ENCODE peak calls at places on chromosomes 12 and 14, in ten cellular contexts. R is WTC11, Z is transverse colon, M is AML-193, B is epithelial cell of proximal tubule, U is endodermal cell, L is GM18507, I is SK-MEL-5, Y is NT2/D1, P is MCF 10A. G is an unnamed sample.

GRCh38 chr12:90170740-90171139 is 462.1 kb upstream of the ATP2B1 start:
- DNase-seq in U (no peak), Z (no peak), L (no peak), M (no peak), I (no peak), B (no peak), P (no peak), Y (no peak), R (no peak), G (no peak)

GRCh38 chr12:106171117-106171750 is 32.5 kb upstream of the NUAK1 start:
- DNase-seq in B (no peak), U (peak; percentile 29), P (no peak), L (no peak), Y (no peak), R (no peak), Z (no peak), I (no peak), M (no peak), G (no peak)

GRCh38 chr12:16605666-16606116 is 271 bp downstream of the LMO3 start:
- DNase-seq in M (no peak), L (no peak), R (no peak), I (peak; percentile 26), Y (no peak), Z (no peak), P (peak; percentile 26), U (peak; percentile 57), B (no peak), G (peak; percentile 41)

GRCh38 chr14:102320033-102320660 is 601 bp downstream of the ZNF839 start:
- DNase-seq in R (no peak), B (no peak), L (peak; percentile 8), I (peak; percentile 30), Z (peak; percentile 44), P (no peak), M (peak; percentile 10), U (peak; percentile 72), Y (no peak), G (peak; percentile 62)

GRCh38 chr14:66471584-66471983 is 14.6 kb upstream of the CCDC196 start:
- DNase-seq in Z (no peak), I (no peak), B (no peak), Y (no peak), P (no peak), L (no peak), U (no peak), R (no peak), M (no peak), G (no peak)

GRCh38 chr12:31491819-31492598 is 98.9 kb downstream of the DENND5B start:
- DNase-seq in P (peak; percentile 89), R (no peak), Y (peak; percentile 63), M (no peak), B (peak; percentile 75), U (no peak), I (peak; percentile 92), L (no peak), Z (no peak), G (no peak)

GRCh38 chr14:102544034-102544744 is 34.6 kb upstream of the ANKRD9 start:
- DNase-seq in R (peak; percentile 44), I (no peak), P (peak; percentile 40), M (no peak), B (no peak), U (peak; percentile 67), Z (no peak), L (no peak), Y (no peak), G (no peak)

GRCh38 chr12:93447555-93448265 is 6.0 kb upstream of the UBE2N start:
- DNase-seq in I (no peak), U (no peak), L (no peak), Z (no peak), Y (no peak), R (no peak), B (no peak), M (no peak), P (no peak), G (no peak)

GRCh38 chr14:65360144-65360784 is 52.3 kb upstream of the FUT8 start:
- DNase-seq in M (no peak), U (no peak), P (no peak), Z (no peak), R (no peak), B (no peak), Y (no peak), I (no peak), L (no peak), G (no peak)

GRCh38 chr12:22935090-22935489 is 310.1 kb downstream of the ETNK1 start:
- DNase-seq in R (peak; percentile 33), L (no peak), Y (no peak), Z (no peak), U (peak; percentile 62), M (no peak), I (peak; percentile 65), P (peak; percentile 31), B (no peak), G (no peak)

GRCh38 chr14:100422556-100423420 is 99.6 kb downstream of the SLC25A47 start:
- DNase-seq in R (no peak), B (no peak), I (no peak), U (no peak), L (no peak), Y (no peak), P (peak; percentile 24), M (no peak), Z (no peak), G (no peak)

GRCh38 chr12:62191747-62192485 is 68.3 kb upstream of the USP15 start:
- DNase-seq in P (no peak), B (peak; percentile 13), Y (no peak), L (no peak), I (no peak), U (peak; percentile 78), R (peak; percentile 29), Z (no peak), M (no peak), G (no peak)

GRCh38 chr14:64465856-64466554 is 706 bp downstream of the AKAP5 start:
- DNase-seq in Y (peak; percentile 22), P (peak; percentile 18), I (peak; percentile 28), Z (no peak), B (no peak), R (peak; percentile 36), M (no peak), L (no peak), U (peak; percentile 84), G (peak; percentile 48)

G was measured in uterus.